ENCODE peak calls at places on chromosomes 1 and 21, in nine cellular contexts. L is GM10248; H is HFF-Myc; E is omental fat pad; M is GM23338; U is mucosa of descending colon; O is CD8-positive, alpha-beta T cell; G is heart left ventricle; Y is heart right ventricle. D is an unnamed sample.

GRCh38 chr1:4177425-4178150 is 277.5 kb upstream of the C1orf174 start:
- DNase-seq in L (no peak), H (no peak), E (no peak), M (no peak), U (no peak), O (peak), G (no peak), Y (no peak), D (no peak)

GRCh38 chr1:53286950-53287349 is 40.9 kb downstream of the LRP8 start:
- DNase-seq in L (no peak), H (no peak), E (no peak), M (no peak), U (no peak), O (no peak), G (no peak), Y (no peak), D (no peak)

GRCh38 chr1:26044414-26044813 is 1.5 kb downstream of the SLC30A2 start:
- DNase-seq in L (no peak), H (no peak), E (no peak), M (no peak), U (no peak), O (no peak), G (no peak), Y (no peak), D (no peak)

GRCh38 chr1:234226106-234226818 is 147.0 kb upstream of the COA6 start:
- DNase-seq in L (no peak), H (no peak), E (no peak), M (peak), U (no peak), O (no peak), G (no peak), Y (no peak), D (no peak)

GRCh38 chr1:6392081-6392879 is 1.3 kb downstream of the ACOT7 start:
- DNase-seq in L (no peak), H (no peak), E (no peak), M (no peak), U (peak), O (no peak), G (no peak), Y (no peak), D (no peak)

GRCh38 chr1:229070168-229070567 is 200.7 kb upstream of the RAB4A start:
- DNase-seq in L (no peak), H (peak), E (peak), M (no peak), U (peak), O (peak), G (peak), Y (peak), D (peak)

GRCh38 chr1:151716771-151717631 is at the start of gene CELF3:
- DNase-seq in L (no peak), H (no peak), E (no peak), M (peak), U (no peak), O (no peak), G (no peak), Y (no peak), D (no peak)

GRCh38 chr1:186486061-186486460 is 25.1 kb upstream of the PDC start:
- DNase-seq in L (no peak), H (no peak), E (no peak), M (no peak), U (no peak), O (no peak), G (no peak), Y (no peak), D (no peak)

GRCh38 chr1:14320518-14320917 is 278.0 kb upstream of the KAZN start:
- DNase-seq in L (no peak), H (no peak), E (no peak), M (no peak), U (no peak), O (no peak), G (no peak), Y (no peak), D (no peak)

GRCh38 chr1:2969011-2969869 is 52.0 kb upstream of the ACTRT2 start:
- DNase-seq in L (no peak), H (no peak), E (no peak), M (no peak), U (no peak), O (no peak), G (peak), Y (no peak), D (no peak)

GRCh38 chr1:217506878-217507277 is 124.0 kb downstream of the GPATCH2 start:
- DNase-seq in L (no peak), H (no peak), E (no peak), M (no peak), U (no peak), O (no peak), G (no peak), Y (no peak), D (no peak)

GRCh38 chr21:40053007-40053406 is 185.8 kb downstream of the PCP4 start:
- DNase-seq in L (no peak), H (no peak), E (no peak), M (no peak), U (peak), O (no peak), G (no peak), Y (peak), D (no peak)

GRCh38 chr1:199283814-199284213 is 645.0 kb downstream of the PTPRC start:
- DNase-seq in L (no peak), H (no peak), E (no peak), M (no peak), U (no peak), O (no peak), G (no peak), Y (no peak), D (no peak)

GRCh38 chr1:27724961-27725373 is 794 bp upstream of the FAM76A start:
- DNase-seq in L (no peak), H (no peak), E (no peak), M (peak), U (peak), O (no peak), G (peak), Y (peak), D (no peak)

GRCh38 chr1:16348414-16349182 is 3.7 kb downstream of the FBXO42 start:
- DNase-seq in L (no peak), H (no peak), E (no peak), M (no peak), U (no peak), O (no peak), G (no peak), Y (no peak), D (no peak)

GRCh38 chr1:76867342-76868130 is at the start of gene ST6GALNAC5:
- DNase-seq in L (peak), H (no peak), E (no peak), M (peak), U (peak), O (no peak), G (no peak), Y (no peak), D (peak)

GRCh38 chr21:38203229-38203628 is 53.6 kb upstream of the KCNJ15 start:
- DNase-seq in L (no peak), H (no peak), E (no peak), M (no peak), U (no peak), O (no peak), G (no peak), Y (no peak), D (no peak)

GRCh38 chr21:25967566-25968438 is 202.8 kb downstream of the APP start:
- DNase-seq in L (peak), H (no peak), E (no peak), M (no peak), U (no peak), O (no peak), G (no peak), Y (no peak), D (no peak)

GRCh38 chr1:203325004-203325417 is 19.7 kb downstream of the BTG2 start:
- DNase-seq in L (peak), H (no peak), E (no peak), M (peak), U (no peak), O (peak), G (no peak), Y (no peak), D (no peak)

GRCh38 chr1:216750031-216750627 is 26.9 kb upstream of the ESRRG start:
- DNase-seq in L (no peak), H (peak), E (no peak), M (peak), U (peak), O (no peak), G (no peak), Y (no peak), D (no peak)

GRCh38 chr1:37478451-37478871 is 4.1 kb downstream of the ZC3H12A start:
- DNase-seq in L (no peak), H (no peak), E (no peak), M (no peak), U (no peak), O (no peak), G (no peak), Y (no peak), D (no peak)

GRCh38 chr1:172894345-172895049 is 156.2 kb downstream of the TNFSF18 start:
- DNase-seq in L (no peak), H (no peak), E (no peak), M (no peak), U (no peak), O (no peak), G (no peak), Y (no peak), D (no peak)

GRCh38 chr1:3721955-3722465 is 30.2 kb upstream of the CCDC27 start:
- DNase-seq in L (no peak), H (no peak), E (no peak), M (no peak), U (no peak), O (no peak), G (no peak), Y (no peak), D (no peak)

GRCh38 chr1:47324682-47325081 is 8.9 kb upstream of the CMPK1 start:
- DNase-seq in L (no peak), H (no peak), E (no peak), M (no peak), U (peak), O (no peak), G (no peak), Y (no peak), D (no peak)

GRCh38 chr1:154329551-154330131 is 4.3 kb downstream of the ATP8B2 start:
- DNase-seq in L (no peak), H (no peak), E (no peak), M (peak), U (no peak), O (no peak), G (no peak), Y (no peak), D (no peak)

GRCh38 chr1:158124034-158124433 is 56.7 kb upstream of the CD1D start:
- DNase-seq in L (no peak), H (no peak), E (no peak), M (no peak), U (no peak), O (no peak), G (no peak), Y (no peak), D (no peak)

GRCh38 chr1:207890136-207890738 is 20.7 kb downstream of the CD34 start:
- DNase-seq in L (no peak), H (peak), E (no peak), M (no peak), U (peak), O (no peak), G (peak), Y (peak), D (no peak)

GRCh38 chr1:32404956-32405355 is 10.7 kb upstream of the BSDC1 start:
- DNase-seq in L (no peak), H (no peak), E (no peak), M (no peak), U (no peak), O (no peak), G (no peak), Y (no peak), D (no peak)

GRCh38 chr1:178518894-178519293 is 6.0 kb downstream of the TEX35 start:
- DNase-seq in L (no peak), H (no peak), E (no peak), M (no peak), U (peak), O (no peak), G (peak), Y (no peak), D (no peak)

GRCh38 chr1:110756506-110756905 is 81.8 kb upstream of the KCNA3 start:
- DNase-seq in L (no peak), H (no peak), E (no peak), M (no peak), U (no peak), O (no peak), G (peak), Y (peak), D (no peak)

GRCh38 chr1:37108596-37109188 is 74.4 kb upstream of the GRIK3 start:
- DNase-seq in L (no peak), H (no peak), E (no peak), M (no peak), U (no peak), O (no peak), G (no peak), Y (no peak), D (no peak)

GRCh38 chr1:40625076-40625475 is 40.4 kb downstream of the RIMS3 start:
- DNase-seq in L (no peak), H (no peak), E (no peak), M (peak), U (peak), O (no peak), G (no peak), Y (peak), D (no peak)

GRCh38 chr21:42309753-42310213 is 5.4 kb downstream of the TFF3 start:
- DNase-seq in L (peak), H (peak), E (peak), M (peak), U (peak), O (peak), G (no peak), Y (peak), D (no peak)

GRCh38 chr1:59568158-59568935 is 246.4 kb upstream of the HOOK1 start:
- DNase-seq in L (no peak), H (no peak), E (no peak), M (no peak), U (no peak), O (no peak), G (no peak), Y (no peak), D (no peak)

GRCh38 chr1:8962812-8963669 is 17.4 kb downstream of the CA6 start:
- DNase-seq in L (peak), H (no peak), E (no peak), M (peak), U (peak), O (peak), G (no peak), Y (no peak), D (peak)
- TF ChIP-seq CTCF in L (peak), H (peak), E (no peak), M (peak), U (peak), O (peak), G (peak), Y (peak), D (peak)

GRCh38 chr1:89085781-89086180 is 20.8 kb upstream of the GBP1 start:
- DNase-seq in L (peak), H (no peak), E (no peak), M (no peak), U (peak), O (no peak), G (no peak), Y (no peak), D (no peak)
- TF ChIP-seq CTCF in L (peak), H (peak), E (no peak), M (no peak), U (peak), O (peak), G (peak), Y (peak), D (no peak)

DNA sequence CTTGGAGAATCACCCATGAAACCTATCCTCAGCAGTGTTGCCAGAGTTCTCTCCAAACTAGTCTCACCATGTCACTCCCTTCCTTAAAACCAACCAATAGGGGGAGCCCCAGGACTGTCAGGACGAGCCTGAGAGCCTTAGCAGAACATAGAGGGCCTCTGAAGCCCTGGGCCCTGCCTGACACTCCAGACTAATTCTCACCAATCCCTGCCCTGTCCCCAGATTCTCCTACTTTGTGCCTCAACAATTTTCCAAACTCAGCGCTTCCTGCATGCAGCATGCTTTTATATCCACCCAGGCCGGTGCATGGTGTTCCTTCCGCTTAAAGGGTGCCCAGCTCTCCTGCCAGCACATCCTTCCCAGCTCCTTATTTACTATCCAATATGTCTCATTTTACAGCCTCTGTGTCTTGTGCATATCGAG is 42.7 kb downstream of the HSD3B1 start:
- DNase-seq in L (peak), H (peak), E (no peak), M (peak), U (peak), O (no peak), G (peak), Y (no peak), D (no peak)
- TF ChIP-seq CTCF in L (peak), H (peak), E (no peak), M (peak), U (peak), O (no peak), G (peak), Y (peak), D (peak)

GRCh38 chr1:182407724-182408123 is 7.3 kb upstream of the TEDDM1 start:
- DNase-seq in L (no peak), H (no peak), E (no peak), M (no peak), U (no peak), O (no peak), G (no peak), Y (no peak), D (no peak)
- TF ChIP-seq CTCF in L (no peak), H (no peak), E (no peak), M (no peak), U (no peak), O (no peak), G (no peak), Y (no peak), D (no peak)

GRCh38 chr1:98005326-98006010 is 84.6 kb upstream of the DPYD start:
- DNase-seq in L (no peak), H (no peak), E (no peak), M (no peak), U (no peak), O (no peak), G (no peak), Y (no peak), D (no peak)
- TF ChIP-seq CTCF in L (no peak), H (no peak), E (no peak), M (no peak), U (no peak), O (no peak), G (no peak), Y (no peak), D (no peak)

GRCh38 chr1:50959913-50960844 is at the start of gene FAF1:
- DNase-seq in L (peak), H (peak), E (peak), M (peak), U (peak), O (peak), G (peak), Y (peak), D (peak)
- TF ChIP-seq CTCF in L (no peak), H (no peak), E (no peak), M (peak), U (peak), O (no peak), G (no peak), Y (peak), D (no peak)